ENCODE peak calls at places on chromosomes 12 and 14, in eight cellular contexts. E is cardiac muscle cell; A is adrenal gland; Q is PC-3; O is heart right ventricle; G is CD8-positive, alpha-beta T cell; B is uterus; F is right lobe of liver. T is an unnamed sample.
A peak's percentile ranks its signal among the peaks of the same experiment; 100 is the strongest.

GRCh38 chr12:6647083-6647604 is at the start of gene ACRBP:
- DNase-seq in E (peak; percentile 88), A (peak; percentile 74), Q (no peak), O (peak; percentile 74), G (peak; percentile 25), B (peak; percentile 73), F (peak; percentile 86), T (peak; percentile 85)

GRCh38 chr12:2383276-2384028 is 330.7 kb downstream of the CACNA1C start:
- DNase-seq in E (no peak), A (no peak), Q (no peak), O (no peak), G (no peak), B (no peak), F (no peak), T (no peak)

GRCh38 chr14:94975366-94975765 is 182.0 kb downstream of the DICER1 start:
- DNase-seq in E (no peak), A (no peak), Q (no peak), O (no peak), G (no peak), B (no peak), F (no peak), T (no peak)

GRCh38 chr14:64708148-64709004 is 4.2 kb downstream of the PLEKHG3 start:
- DNase-seq in E (peak; percentile 67), A (peak; percentile 31), Q (peak; percentile 80), O (peak; percentile 54), G (peak; percentile 40), B (no peak), F (no peak), T (no peak)

GRCh38 chr12:54299515-54300266 is 1.1 kb downstream of the NFE2 start:
- DNase-seq in E (no peak), A (no peak), Q (peak; percentile 37), O (no peak), G (no peak), B (no peak), F (no peak), T (no peak)

GRCh38 chr12:114311966-114312365 is 94.0 kb downstream of the TBX5 start:
- DNase-seq in E (no peak), A (no peak), Q (no peak), O (peak; percentile 9), G (no peak), B (no peak), F (no peak), T (no peak)

GRCh38 chr12:132723015-132723763 is 12.5 kb downstream of the PGAM5 start:
- DNase-seq in E (no peak), A (peak; percentile 62), Q (no peak), O (peak; percentile 63), G (no peak), B (no peak), F (no peak), T (peak; percentile 62)

GRCh38 chr14:35121026-35121886 is 534 bp downstream of the PPP2R3C start:
- DNase-seq in E (no peak), A (peak; percentile 95), Q (no peak), O (no peak), G (no peak), B (no peak), F (no peak), T (peak; percentile 17)

GRCh38 chr12:6335451-6336078 is 6.3 kb downstream of the TNFRSF1A start:
- DNase-seq in E (peak; percentile 53), A (peak; percentile 92), Q (peak; percentile 75), O (peak; percentile 77), G (peak; percentile 87), B (peak; percentile 76), F (peak; percentile 88), T (peak; percentile 72)

GRCh38 chr14:53151523-53151866 is 1.6 kb downstream of the DDHD1 start:
- DNase-seq in E (peak; percentile 24), A (no peak), Q (no peak), O (no peak), G (no peak), B (no peak), F (no peak), T (no peak)

GRCh38 chr14:45227566-45227965 is 25.4 kb downstream of the MIS18BP1 start:
- DNase-seq in E (no peak), A (no peak), Q (no peak), O (no peak), G (no peak), B (no peak), F (no peak), T (no peak)

GRCh38 chr12:41407240-41407799 is 219.2 kb downstream of the PDZRN4 start:
- DNase-seq in E (no peak), A (no peak), Q (no peak), O (no peak), G (no peak), B (no peak), F (no peak), T (no peak)

GRCh38 chr14:51780741-51781140 is 79.7 kb upstream of the GNG2 start:
- DNase-seq in E (peak; percentile 49), A (no peak), Q (peak; percentile 68), O (no peak), G (no peak), B (no peak), F (no peak), T (no peak)

GRCh38 chr12:4809013-4809448 is 88.8 kb downstream of the GALNT8 start:
- DNase-seq in E (peak; percentile 85), A (no peak), Q (no peak), O (peak; percentile 6), G (no peak), B (no peak), F (no peak), T (no peak)

GRCh38 chr12:70557583-70558263 is 79.5 kb downstream of the PTPRB start:
- DNase-seq in E (no peak), A (no peak), Q (no peak), O (no peak), G (no peak), B (no peak), F (no peak), T (no peak)

GRCh38 chr12:104306943-104307654 is 3.6 kb downstream of the EID3 start:
- DNase-seq in E (no peak), A (no peak), Q (no peak), O (no peak), G (no peak), B (no peak), F (no peak), T (no peak)

GRCh38 chr12:104306376-104306775 is 2.8 kb downstream of the EID3 start:
- DNase-seq in E (no peak), A (no peak), Q (no peak), O (no peak), G (no peak), B (no peak), F (no peak), T (no peak)

GRCh38 chr12:104305349-104305748 is 1.8 kb downstream of the EID3 start:
- DNase-seq in E (no peak), A (no peak), Q (no peak), O (no peak), G (no peak), B (no peak), F (no peak), T (no peak)

GRCh38 chr12:104303538-104304151 is at the start of gene EID3:
- DNase-seq in E (peak; percentile 73), A (peak; percentile 90), Q (no peak), O (peak; percentile 90), G (peak; percentile 92), B (peak; percentile 86), F (peak; percentile 92), T (peak; percentile 93)

DNA sequence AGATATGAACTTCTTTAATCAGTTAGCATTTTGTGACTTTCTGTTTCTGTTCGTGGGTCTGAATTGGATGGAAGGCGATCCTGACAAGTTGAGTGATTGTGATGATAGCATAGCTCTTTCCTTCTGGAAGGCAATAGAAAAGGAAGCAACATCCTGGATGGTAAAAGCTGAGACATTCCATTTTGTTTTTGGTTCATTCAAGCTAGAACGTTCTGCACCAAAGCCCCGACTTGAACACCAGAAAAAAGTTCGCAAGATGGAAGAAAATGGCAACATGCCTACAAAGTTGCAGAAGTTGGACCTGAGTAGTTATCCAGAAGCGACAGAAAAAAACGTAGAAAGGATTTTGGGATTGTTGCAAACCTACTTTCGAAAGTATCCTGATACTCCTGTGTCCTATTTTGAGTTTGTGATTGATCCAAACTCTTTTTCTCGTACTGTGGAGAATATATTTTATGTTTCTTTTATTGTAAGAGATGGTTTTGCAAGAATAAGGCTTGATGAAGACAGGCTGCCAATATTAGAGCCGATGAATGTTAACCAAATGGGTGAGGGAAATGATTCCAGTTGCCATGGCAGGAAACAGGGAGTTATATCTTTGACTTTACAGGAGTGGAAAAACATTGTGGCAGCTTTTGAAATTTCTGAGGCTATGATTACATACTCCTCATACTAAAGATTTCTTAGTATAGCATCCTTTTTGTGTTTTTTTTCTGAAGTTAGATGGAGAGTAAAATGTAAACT is 894 bp downstream of the EID3 start:
- DNase-seq in E (no peak), A (no peak), Q (no peak), O (no peak), G (no peak), B (no peak), F (no peak), T (no peak)
- H3K4me1 ChIP-seq in E (no peaks in the 10 kb centered on the region), A (peaks cover 35% of the 10 kb centered on the region), Q (peaks cover 23% of the 10 kb centered on the region), O (peaks cover 59% of the 10 kb centered on the region), G (peaks cover 27% of the 10 kb centered on the region), B (peaks cover 6% of the 10 kb centered on the region), F (peaks cover 42% of the 10 kb centered on the region), T (peaks cover 78% of the 10 kb centered on the region)

DNA sequence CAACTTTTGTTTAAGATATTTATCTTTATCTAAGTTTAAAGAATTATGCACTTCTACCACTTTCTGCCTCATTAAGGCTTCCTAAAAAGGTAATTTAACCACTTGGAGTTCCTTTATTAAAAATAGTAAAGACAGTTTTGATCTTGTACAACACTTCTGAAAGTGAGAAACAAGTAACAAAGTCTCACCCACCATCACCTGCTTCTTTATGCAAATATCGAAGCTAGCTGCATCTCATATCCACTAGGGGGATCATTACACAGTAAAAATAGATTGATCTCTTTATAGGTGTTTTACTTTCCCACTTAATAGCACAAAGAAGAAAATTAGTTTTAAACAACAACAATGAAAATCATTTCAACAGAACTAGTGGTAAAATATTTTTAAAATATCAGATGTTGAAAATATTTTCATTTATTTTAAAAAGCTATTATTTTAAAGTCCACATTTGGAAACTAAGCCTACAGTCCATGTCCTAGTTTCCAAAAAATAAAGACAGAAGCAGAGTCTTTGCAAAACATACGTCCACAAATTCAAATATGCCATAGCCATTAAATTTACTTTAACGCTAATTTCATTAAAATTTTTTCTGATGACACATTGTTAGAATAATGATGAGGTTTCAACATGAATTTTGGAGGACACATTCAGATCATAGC is 160.0 kb upstream of the SOX5 start:
- DNase-seq in E (peak; percentile 19), A (no peak), Q (peak; percentile 7), O (no peak), G (no peak), B (no peak), F (no peak), T (no peak)
- TF ChIP-seq CTCF in E (peak; percentile 67), A (peak; percentile 17), Q (peak; percentile 54), O (peak; percentile 46), G (no peak), B (peak; percentile 19), F (peak; percentile 50), T (peak; percentile 59)

GRCh38 chr12:64561302-64561651 is 49.0 kb upstream of the RASSF3 start:
- DNase-seq in E (no peak), A (no peak), Q (no peak), O (no peak), G (no peak), B (no peak), F (no peak), T (no peak)
- H3K4me3 ChIP-seq in E (no peak overlapping the region), A (no peak overlapping the region), Q (no peak overlapping the region), O (no peak overlapping the region), G (no peak overlapping the region), B (no peak overlapping the region), F (no peak overlapping the region), T (no peak overlapping the region)

DNA sequence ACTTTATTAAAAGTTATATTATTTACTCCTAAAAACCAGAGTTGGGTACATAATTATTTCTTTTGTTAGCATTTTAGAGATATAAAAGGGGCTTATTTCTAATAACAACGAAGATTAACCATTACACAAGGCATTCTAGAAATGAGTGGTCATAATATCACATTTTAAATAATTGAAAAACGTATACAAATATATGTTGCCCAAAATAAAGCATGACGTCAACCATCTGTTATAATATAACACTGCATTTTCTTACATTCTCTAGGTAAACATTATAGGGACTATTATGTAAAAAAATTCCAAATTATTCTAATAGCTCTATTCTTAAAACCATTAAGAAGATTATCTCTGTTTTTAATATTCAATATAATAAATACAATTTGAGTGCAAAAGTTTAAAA is 455.1 kb upstream of the GARIN6 start:
- DNase-seq in E (no peak), A (no peak), Q (no peak), O (no peak), G (no peak), B (no peak), F (no peak), T (no peak)
- H3K4me1 ChIP-seq in E (no peaks in the 10 kb centered on the region), A (no peaks in the 10 kb centered on the region), Q (no peaks in the 10 kb centered on the region), O (no peaks in the 10 kb centered on the region), G (no peaks in the 10 kb centered on the region), B (no peaks in the 10 kb centered on the region), F (no peaks in the 10 kb centered on the region), T (no peaks in the 10 kb centered on the region)

T was measured in left ventricle myocardium inferior.